ENCODE peak calls at places on chromosomes 5 and 9, in nine cellular contexts. C, K, Q, I, A, J, F, R and N are unnamed samples.

GRCh38 chr5:61010759-61011460 is 65.9 kb downstream of the NDUFAF2 start:
- DNase-seq in Q (no peak), A (no peak), J (no peak), C (no peak), I (no peak), K (no peak), F (no peak), R (peak; percentile 84), N (no peak)

GRCh38 chr9:76704601-76705204 is 59.5 kb upstream of the PCA3 start:
- DNase-seq in R (peak; percentile 63), I (no peak), Q (no peak), K (no peak), F (no peak), A (peak; percentile 68), J (peak; percentile 48), C (no peak), N (no peak)

GRCh38 chr5:135488727-135489465 is 36.7 kb upstream of the TIFAB start:
- DNase-seq in Q (no peak), A (peak; percentile 89), I (no peak), C (no peak), R (peak; percentile 94), J (no peak), K (no peak), F (no peak), N (no peak)

GRCh38 chr5:103340717-103341397 is 82.3 kb downstream of the MACIR start:
- DNase-seq in R (no peak), I (no peak), A (no peak), J (no peak), C (no peak), F (no peak), K (no peak), Q (no peak), N (no peak)

GRCh38 chr5:180294401-180294800 is 2.5 kb upstream of the MAPK9 start:
- DNase-seq in F (no peak), R (no peak), J (no peak), C (no peak), Q (no peak), K (peak; percentile 84), I (no peak), A (no peak), N (no peak)

GRCh38 chr5:88692979-88693932 is 189.7 kb downstream of the MEF2C start:
- DNase-seq in J (no peak), K (peak; percentile 44), A (no peak), R (peak; percentile 83), C (no peak), Q (no peak), I (no peak), F (no peak), N (no peak)

GRCh38 chr9:131113655-131114563 is 11.5 kb upstream of the NUP214 start:
- DNase-seq in I (no peak), J (no peak), A (no peak), K (peak; percentile 55), R (no peak), Q (no peak), C (no peak), F (no peak), N (no peak)

GRCh38 chr5:157506981-157507780 is 47.2 kb downstream of the NIPAL4 start:
- DNase-seq in I (peak; percentile 66), A (no peak), J (peak; percentile 24), R (no peak), Q (no peak), C (no peak), K (no peak), F (peak; percentile 77), N (no peak)

GRCh38 chr9:126788631-126789349 is 16.1 kb upstream of the ZBTB43 start:
- DNase-seq in K (no peak), C (no peak), I (no peak), F (no peak), J (no peak), Q (no peak), R (no peak), A (no peak), N (no peak)

GRCh38 chr5:53017383-53017782 is 28.2 kb downstream of the ITGA2 start:
- DNase-seq in K (no peak), F (no peak), Q (no peak), R (no peak), A (no peak), I (peak; percentile 30), C (no peak), J (no peak), N (no peak)

GRCh38 chr5:138960145-138960692 is 85.1 kb upstream of the LRRTM2 start:
- DNase-seq in J (no peak), A (no peak), R (no peak), I (no peak), Q (no peak), C (no peak), F (no peak), K (no peak), N (no peak)

GRCh38 chr9:71552480-71552879 is 215.8 kb downstream of the CEMIP2 start:
- DNase-seq in A (no peak), R (peak; percentile 86), C (no peak), I (no peak), Q (no peak), F (no peak), K (no peak), J (no peak), N (no peak)

GRCh38 chr5:150411245-150411979 is 1.3 kb downstream of the CD74 start:
- DNase-seq in K (peak; percentile 90), R (peak; percentile 77), Q (peak; percentile 53), I (peak; percentile 38), F (peak; percentile 74), J (peak; percentile 61), C (peak; percentile 55), A (no peak), N (peak; percentile 29)

GRCh38 chr5:121182788-121183490 is 668.7 kb upstream of the FTMT start:
- DNase-seq in I (no peak), Q (no peak), R (no peak), A (no peak), F (no peak), K (no peak), C (no peak), J (no peak), N (no peak)

GRCh38 chr9:88933607-88934379 is 57.5 kb upstream of the S1PR3 start:
- DNase-seq in C (no peak), F (no peak), Q (no peak), J (no peak), K (no peak), A (no peak), I (no peak), R (no peak), N (no peak)

GRCh38 chr9:5389109-5389732 is 48.5 kb downstream of the PLGRKT start:
- DNase-seq in R (no peak), I (no peak), C (no peak), Q (no peak), F (no peak), K (no peak), A (no peak), J (no peak), N (no peak)

GRCh38 chr9:72315089-72315509 is 49.9 kb downstream of the ZFAND5 start:
- DNase-seq in F (peak; percentile 58), J (peak; percentile 58), K (no peak), I (peak; percentile 68), R (peak; percentile 60), C (no peak), Q (peak; percentile 43), A (no peak), N (no peak)

GRCh38 chr5:174532453-174533126 is 191.8 kb upstream of the MSX2 start:
- DNase-seq in J (peak; percentile 50), I (peak; percentile 69), A (peak; percentile 55), C (no peak), R (peak; percentile 97), F (peak; percentile 77), Q (peak; percentile 58), K (no peak), N (peak; percentile 85)

GRCh38 chr5:164235176-164235914 is 729.9 kb downstream of the MAT2B start:
- DNase-seq in K (no peak), A (no peak), Q (no peak), J (no peak), C (no peak), R (no peak), F (no peak), I (no peak), N (no peak)

GRCh38 chr5:42631241-42631640 is 125.4 kb upstream of the CCDC152 start:
- DNase-seq in Q (no peak), C (no peak), K (no peak), I (no peak), J (no peak), F (no peak), A (no peak), R (no peak), N (no peak)

GRCh38 chr5:42626462-42626861 is 130.2 kb upstream of the CCDC152 start:
- DNase-seq in J (no peak), F (no peak), R (no peak), K (no peak), Q (no peak), A (no peak), C (no peak), I (no peak), N (no peak)

GRCh38 chr5:42632501-42632900 is 124.1 kb upstream of the CCDC152 start:
- DNase-seq in I (no peak), Q (no peak), R (no peak), A (no peak), J (no peak), C (no peak), F (no peak), K (no peak), N (no peak)

GRCh38 chr5:42629284-42629683 is 127.3 kb upstream of the CCDC152 start:
- DNase-seq in A (no peak), K (no peak), J (no peak), I (no peak), C (no peak), Q (no peak), R (no peak), F (no peak), N (no peak)

GRCh38 chr5:42628821-42629220 is 127.8 kb upstream of the CCDC152 start:
- DNase-seq in I (no peak), F (no peak), R (no peak), C (no peak), A (no peak), J (no peak), Q (no peak), K (no peak), N (no peak)
- H3K9me3 ChIP-seq in I (no peaks in the 10 kb centered on the region), F (no peaks in the 10 kb centered on the region), R (no peaks in the 10 kb centered on the region), C (no peaks in the 10 kb centered on the region), A (no peaks in the 10 kb centered on the region), J (no peaks in the 10 kb centered on the region), Q (no peaks in the 10 kb centered on the region), K (no peaks in the 10 kb centered on the region), N (no peaks in the 10 kb centered on the region)

GRCh38 chr5:141245250-141245717 is at the start of gene PCDHB15:
- DNase-seq in A (peak; percentile 39), C (no peak), R (peak; percentile 90), F (peak; percentile 13), I (no peak), J (peak; percentile 37), K (no peak), Q (peak; percentile 32), N (no peak)
- H3K9me3 ChIP-seq in A (peaks cover 29% of the 10 kb centered on the region), C (peaks cover 24% of the 10 kb centered on the region), R (peaks cover 62% of the 10 kb centered on the region), F (peaks cover 98% of the 10 kb centered on the region), I (peaks cover 11% of the 10 kb centered on the region), J (peaks cover 100% of the 10 kb centered on the region), K (peaks cover 100% of the 10 kb centered on the region), Q (peaks cover 100% of the 10 kb centered on the region), N (peaks cover 85% of the 10 kb centered on the region)

GRCh38 chr9:122519376-122519775 is 435 bp downstream of the OR1J4 start:
- DNase-seq in Q (no peak), C (no peak), F (no peak), R (no peak), A (no peak), J (no peak), I (no peak), K (no peak), N (no peak)
- H3K9me3 ChIP-seq in Q (no peaks in the 10 kb centered on the region), C (no peaks in the 10 kb centered on the region), F (no peaks in the 10 kb centered on the region), R (peaks cover 8% of the 10 kb centered on the region), A (peaks cover 26% of the 10 kb centered on the region), J (no peaks in the 10 kb centered on the region), I (no peaks in the 10 kb centered on the region), K (no peaks in the 10 kb centered on the region), N (no peaks in the 10 kb centered on the region)

GRCh38 chr5:131845828-131846227 is 49.0 kb upstream of the FNIP1 start:
- DNase-seq in C (no peak), A (no peak), J (no peak), K (no peak), R (no peak), I (no peak), F (no peak), Q (no peak), N (no peak)
- H3K9me3 ChIP-seq in C (peaks cover 4% of the 10 kb centered on the region), A (peaks cover 3% of the 10 kb centered on the region), J (peaks cover 47% of the 10 kb centered on the region), K (peaks cover 85% of the 10 kb centered on the region), R (peaks cover 42% of the 10 kb centered on the region), I (no peaks in the 10 kb centered on the region), F (peaks cover 26% of the 10 kb centered on the region), Q (peaks cover 56% of the 10 kb centered on the region), N (peaks cover 22% of the 10 kb centered on the region)